ENCODE peak calls at places on chromosomes 13 and 19, in eight cellular contexts. One of them, this sample, is unnamed.

GRCh38 chr13:51811920-51812328 is 8.0 kb upstream of the DHRS12 start:
- DNase-seq in epithelial cell of proximal tubule: no peak
- DNase-seq in stimulated activated CD8-positive, alpha-beta memory T cell treated with anti-CD3 and anti-CD28 coated beads, Interleukin-2, amount 100 ng/mL, for 48 hours: no peak
- DNase-seq in NCI-H524: peak
- DNase-seq in stimulated activated CD4-positive, alpha-beta T cell treated with anti-CD3 and anti-CD28 coated beads, Interleukin-2, amount 100 ng/mL, for 48 hours: no peak
- DNase-seq in AML-193: no peak
- DNase-seq in GM19239: no peak
- DNase-seq in SK-N-SH: no peak
- DNase-seq in this sample: no peak

GRCh38 chr13:28753208-28753892 is 34.6 kb upstream of the SLC46A3 start:
- DNase-seq in NCI-H524: no peak
- DNase-seq in epithelial cell of proximal tubule: peak
- DNase-seq in GM19239: no peak
- DNase-seq in SK-N-SH: no peak
- DNase-seq in stimulated activated CD4-positive, alpha-beta T cell treated with anti-CD3 and anti-CD28 coated beads, Interleukin-2, amount 100 ng/mL, for 48 hours: no peak
- DNase-seq in AML-193: peak
- DNase-seq in stimulated activated CD8-positive, alpha-beta memory T cell treated with anti-CD3 and anti-CD28 coated beads, Interleukin-2, amount 100 ng/mL, for 48 hours: no peak
- DNase-seq in this sample: peak

GRCh38 chr19:35903550-35904179 is 1.3 kb downstream of the HCST start:
- DNase-seq in stimulated activated CD4-positive, alpha-beta T cell treated with anti-CD3 and anti-CD28 coated beads, Interleukin-2, amount 100 ng/mL, for 48 hours: peak
- DNase-seq in NCI-H524: no peak
- DNase-seq in epithelial cell of proximal tubule: no peak
- DNase-seq in stimulated activated CD8-positive, alpha-beta memory T cell treated with anti-CD3 and anti-CD28 coated beads, Interleukin-2, amount 100 ng/mL, for 48 hours: peak
- DNase-seq in GM19239: peak
- DNase-seq in AML-193: peak
- DNase-seq in SK-N-SH: peak
- DNase-seq in this sample: peak

GRCh38 chr19:51607077-51607476 is 23.1 kb downstream of the SIGLEC5 start:
- DNase-seq in GM19239: peak
- DNase-seq in AML-193: no peak
- DNase-seq in stimulated activated CD4-positive, alpha-beta T cell treated with anti-CD3 and anti-CD28 coated beads, Interleukin-2, amount 100 ng/mL, for 48 hours: no peak
- DNase-seq in epithelial cell of proximal tubule: no peak
- DNase-seq in NCI-H524: no peak
- DNase-seq in SK-N-SH: no peak
- DNase-seq in stimulated activated CD8-positive, alpha-beta memory T cell treated with anti-CD3 and anti-CD28 coated beads, Interleukin-2, amount 100 ng/mL, for 48 hours: no peak
- DNase-seq in this sample: no peak

GRCh38 chr13:47480121-47480520 is 521.0 kb downstream of the SUCLA2 start:
- DNase-seq in stimulated activated CD4-positive, alpha-beta T cell treated with anti-CD3 and anti-CD28 coated beads, Interleukin-2, amount 100 ng/mL, for 48 hours: no peak
- DNase-seq in GM19239: no peak
- DNase-seq in SK-N-SH: no peak
- DNase-seq in AML-193: no peak
- DNase-seq in NCI-H524: no peak
- DNase-seq in stimulated activated CD8-positive, alpha-beta memory T cell treated with anti-CD3 and anti-CD28 coated beads, Interleukin-2, amount 100 ng/mL, for 48 hours: no peak
- DNase-seq in epithelial cell of proximal tubule: no peak
- DNase-seq in this sample: peak

GRCh38 chr19:8251025-8251472 is 41.9 kb downstream of the CERS4 start:
- DNase-seq in epithelial cell of proximal tubule: no peak
- DNase-seq in stimulated activated CD4-positive, alpha-beta T cell treated with anti-CD3 and anti-CD28 coated beads, Interleukin-2, amount 100 ng/mL, for 48 hours: no peak
- DNase-seq in AML-193: no peak
- DNase-seq in stimulated activated CD8-positive, alpha-beta memory T cell treated with anti-CD3 and anti-CD28 coated beads, Interleukin-2, amount 100 ng/mL, for 48 hours: no peak
- DNase-seq in GM19239: no peak
- DNase-seq in NCI-H524: no peak
- DNase-seq in SK-N-SH: no peak
- DNase-seq in this sample: peak

GRCh38 chr13:48159436-48160225 is 64.7 kb upstream of the MED4 start:
- DNase-seq in GM19239: no peak
- DNase-seq in stimulated activated CD8-positive, alpha-beta memory T cell treated with anti-CD3 and anti-CD28 coated beads, Interleukin-2, amount 100 ng/mL, for 48 hours: no peak
- DNase-seq in AML-193: no peak
- DNase-seq in stimulated activated CD4-positive, alpha-beta T cell treated with anti-CD3 and anti-CD28 coated beads, Interleukin-2, amount 100 ng/mL, for 48 hours: no peak
- DNase-seq in NCI-H524: no peak
- DNase-seq in epithelial cell of proximal tubule: peak
- DNase-seq in SK-N-SH: no peak
- DNase-seq in this sample: peak

GRCh38 chr19:19458110-19458816 is 52.8 kb downstream of the GATAD2A start:
- DNase-seq in NCI-H524: no peak
- DNase-seq in epithelial cell of proximal tubule: no peak
- DNase-seq in GM19239: no peak
- DNase-seq in stimulated activated CD8-positive, alpha-beta memory T cell treated with anti-CD3 and anti-CD28 coated beads, Interleukin-2, amount 100 ng/mL, for 48 hours: no peak
- DNase-seq in SK-N-SH: no peak
- DNase-seq in AML-193: no peak
- DNase-seq in stimulated activated CD4-positive, alpha-beta T cell treated with anti-CD3 and anti-CD28 coated beads, Interleukin-2, amount 100 ng/mL, for 48 hours: no peak
- DNase-seq in this sample: no peak

GRCh38 chr13:33543089-33543459 is 257.5 kb upstream of the STARD13 start:
- DNase-seq in SK-N-SH: no peak
- DNase-seq in stimulated activated CD8-positive, alpha-beta memory T cell treated with anti-CD3 and anti-CD28 coated beads, Interleukin-2, amount 100 ng/mL, for 48 hours: no peak
- DNase-seq in epithelial cell of proximal tubule: no peak
- DNase-seq in AML-193: no peak
- DNase-seq in stimulated activated CD4-positive, alpha-beta T cell treated with anti-CD3 and anti-CD28 coated beads, Interleukin-2, amount 100 ng/mL, for 48 hours: no peak
- DNase-seq in GM19239: no peak
- DNase-seq in NCI-H524: peak
- DNase-seq in this sample: no peak

GRCh38 chr19:56253737-56254136 is 18.8 kb upstream of the EDDM13 start:
- DNase-seq in stimulated activated CD8-positive, alpha-beta memory T cell treated with anti-CD3 and anti-CD28 coated beads, Interleukin-2, amount 100 ng/mL, for 48 hours: no peak
- DNase-seq in stimulated activated CD4-positive, alpha-beta T cell treated with anti-CD3 and anti-CD28 coated beads, Interleukin-2, amount 100 ng/mL, for 48 hours: no peak
- DNase-seq in SK-N-SH: peak
- DNase-seq in epithelial cell of proximal tubule: peak
- DNase-seq in AML-193: peak
- DNase-seq in GM19239: peak
- DNase-seq in NCI-H524: peak
- DNase-seq in this sample: peak